ENCODE peak calls at places on chromosomes 6 and 20, in seven cellular contexts. R, M, B, J, S, Q and X are unnamed samples. For H3K4me1, the result is how much of the 10 kb centered on the place peaks cover.

GRCh38 chr6:113825776-113826175 is 31.4 kb upstream of the MARCKS start:
- DNase-seq in M (peak), R (no peak), B (peak), J (peak), Q (no peak), S (no peak), X (peak)

GRCh38 chr20:53606364-53606985 is 12.8 kb upstream of the ZNF217 start:
- DNase-seq in J (no peak), B (no peak), Q (no peak), R (no peak), M (peak), S (no peak), X (no peak)

GRCh38 chr6:83592770-83593394 is 80.5 kb downstream of the PRSS35 start:
- DNase-seq in M (peak), Q (peak), S (peak), R (peak), B (no peak), J (no peak), X (no peak)

GRCh38 chr20:6819599-6819998 is 52.1 kb downstream of the BMP2 start:
- DNase-seq in B (no peak), S (no peak), J (no peak), R (peak), Q (no peak), M (no peak), X (no peak)

GRCh38 chr6:24358219-24358821 is 461 bp upstream of the DCDC2 start:
- DNase-seq in J (no peak), B (no peak), Q (no peak), S (no peak), R (no peak), M (no peak), X (no peak)

GRCh38 chr6:54813901-54814300 is 32.7 kb upstream of the FAM83B start:
- DNase-seq in R (no peak), J (no peak), M (peak), B (no peak), Q (no peak), S (no peak), X (no peak)

GRCh38 chr6:116408476-116408875 is 37.7 kb downstream of the DSE start:
- DNase-seq in S (no peak), M (no peak), R (no peak), J (no peak), B (no peak), Q (no peak), X (no peak)

GRCh38 chr20:9043364-9043763 is 25.5 kb upstream of the PLCB4 start:
- DNase-seq in S (no peak), B (no peak), J (no peak), Q (no peak), R (no peak), M (no peak), X (no peak)

GRCh38 chr6:43931201-43931600 is 161.2 kb downstream of the VEGFA start:
- DNase-seq in Q (no peak), M (no peak), R (no peak), J (no peak), S (no peak), B (no peak), X (no peak)

GRCh38 chr20:20037960-20038359 is 14.3 kb downstream of the CRNKL1 start:
- DNase-seq in B (no peak), S (no peak), Q (no peak), J (no peak), M (peak), R (no peak), X (no peak)

GRCh38 chr6:68122032-68122431 is 513.0 kb upstream of the ADGRB3 start:
- DNase-seq in R (no peak), S (no peak), B (no peak), Q (no peak), M (no peak), J (no peak), X (no peak)

GRCh38 chr6:43747734-43748133 is 22.3 kb upstream of the VEGFA start:
- DNase-seq in B (no peak), M (no peak), J (no peak), R (no peak), S (no peak), Q (no peak), X (no peak)

GRCh38 chr20:62815066-62815991 is 1.5 kb upstream of the COL9A3 start:
- DNase-seq in M (peak), R (peak), Q (no peak), S (no peak), J (no peak), B (no peak), X (no peak)

GRCh38 chr6:107510108-107510507 is 20.2 kb downstream of the SOBP start:
- DNase-seq in M (no peak), J (no peak), Q (no peak), S (no peak), R (no peak), B (no peak), X (no peak)

GRCh38 chr20:46004813-46005505 is 3.7 kb upstream of the MMP9 start:
- DNase-seq in S (no peak), B (no peak), J (no peak), R (no peak), Q (no peak), M (no peak), X (no peak)

GRCh38 chr6:45310118-45310788 is 17.9 kb upstream of the RUNX2 start:
- DNase-seq in J (no peak), R (no peak), Q (no peak), B (no peak), S (no peak), M (no peak), X (no peak)

GRCh38 chr6:150584596-150584995 is 15.1 kb upstream of the PLEKHG1 start:
- DNase-seq in J (no peak), R (no peak), Q (no peak), S (no peak), B (no peak), M (no peak), X (no peak)

GRCh38 chr20:18056174-18057105 is 1.3 kb downstream of the OVOL2 start:
- DNase-seq in S (no peak), B (peak), Q (no peak), R (peak), M (no peak), J (no peak), X (no peak)

GRCh38 chr6:110761371-110761770 is 53.9 kb downstream of the CDK19 start:
- DNase-seq in B (no peak), R (no peak), M (no peak), S (no peak), J (no peak), Q (no peak), X (no peak)

GRCh38 chr20:40591104-40591503 is 97.9 kb downstream of the MAFB start:
- DNase-seq in Q (no peak), B (no peak), M (no peak), S (no peak), J (no peak), R (no peak), X (no peak)

GRCh38 chr6:42257614-42258013 is 40.0 kb upstream of the MRPS10 start:
- DNase-seq in B (no peak), R (no peak), S (no peak), Q (peak), J (no peak), M (no peak), X (no peak)

GRCh38 chr6:113170454-113170853 is 686.7 kb upstream of the MARCKS start:
- DNase-seq in J (no peak), S (no peak), B (no peak), Q (no peak), M (no peak), R (no peak), X (no peak)

GRCh38 chr20:50185426-50185825 is 5.2 kb upstream of the CEBPB start:
- DNase-seq in J (no peak), Q (no peak), B (no peak), M (no peak), R (no peak), S (no peak), X (no peak)

DNA sequence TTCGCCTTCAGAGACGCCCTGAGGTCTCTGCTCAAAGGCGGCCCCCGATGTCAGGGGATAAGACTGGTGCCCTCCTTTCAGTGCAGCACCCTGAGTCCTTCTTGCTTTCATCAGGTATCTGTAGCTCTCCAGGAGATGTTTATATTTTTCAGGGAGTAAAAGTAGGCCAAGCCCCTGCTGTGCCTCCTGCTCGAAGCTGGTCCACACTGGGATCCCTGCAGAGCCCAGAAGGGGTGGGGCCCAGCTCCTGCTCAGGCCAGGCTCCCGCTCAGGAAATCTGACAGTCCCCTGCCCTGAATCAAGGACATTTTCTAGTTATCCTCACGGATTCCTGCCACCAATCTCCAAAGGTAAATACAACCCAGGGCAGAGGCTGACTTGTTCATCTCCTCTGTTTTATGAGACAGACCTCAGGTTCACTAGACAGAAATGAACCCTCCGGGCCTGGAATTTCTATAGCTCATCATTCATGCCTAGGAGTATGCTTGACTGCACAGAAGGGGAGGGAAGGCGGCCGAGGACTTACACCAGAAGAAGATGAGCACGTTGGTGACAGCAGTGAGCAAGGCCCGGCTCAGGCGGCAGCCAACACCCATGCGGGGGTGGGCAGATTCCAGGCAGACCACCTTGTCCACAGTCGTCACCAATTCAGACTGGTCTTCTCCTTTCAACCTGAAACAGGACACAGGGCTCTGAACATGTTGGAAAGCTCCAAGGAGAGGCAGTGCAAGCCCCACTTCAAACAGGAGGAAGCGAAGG is 11.0 kb downstream of the LEMD2 start:
- DNase-seq in Q (no peak), J (no peak), M (no peak), S (no peak), R (no peak), B (no peak), X (no peak)
- H3K4me1 ChIP-seq in Q (under half), J (under half), M (under half), S (under half), R (under half), B (under half), X (under half)

DNA sequence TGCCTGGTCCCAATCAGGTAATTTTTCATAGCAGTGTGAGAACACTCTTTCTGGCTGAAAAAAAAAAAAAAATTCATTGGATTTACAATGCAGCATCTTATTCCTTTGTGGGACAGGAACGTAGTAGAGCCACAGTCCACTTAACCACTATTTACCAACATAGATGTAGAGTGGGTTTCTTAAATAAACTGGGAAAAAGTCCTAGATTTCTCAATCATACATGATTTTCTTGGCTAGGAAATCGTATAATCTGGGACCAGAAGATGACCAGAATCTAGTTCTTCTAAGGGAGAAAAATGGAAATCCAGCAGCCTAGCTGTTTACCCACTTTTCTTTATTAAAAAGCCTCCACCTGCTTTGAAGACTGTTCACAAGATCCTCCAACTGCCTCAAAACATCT is 70.5 kb downstream of the FYN start:
- DNase-seq in R (no peak), M (no peak), Q (no peak), B (no peak), S (no peak), J (no peak), X (no peak)
- H3K4me1 ChIP-seq in R (under half), M (under half), Q (under half), B (under half), S (half or more), J (under half), X (under half)

GRCh38 chr6:3421145-3421544 is 35.7 kb downstream of the SLC22A23 start:
- DNase-seq in J (no peak), B (no peak), S (peak), M (no peak), R (no peak), Q (no peak), X (no peak)
- H3K4me1 ChIP-seq in J (under half), B (under half), S (under half), M (under half), R (under half), Q (under half), X (under half)

GRCh38 chr6:37243131-37243815 is 14.3 kb upstream of the TBC1D22B start:
- DNase-seq in S (no peak), J (no peak), R (no peak), Q (no peak), M (no peak), B (no peak), X (no peak)

GRCh38 chr6:37242429-37243052 is 15.0 kb upstream of the TBC1D22B start:
- DNase-seq in S (no peak), B (no peak), R (no peak), M (peak), Q (no peak), J (peak), X (peak)

GRCh38 chr6:37244430-37245310 is 12.9 kb upstream of the TBC1D22B start:
- DNase-seq in M (peak), B (peak), S (no peak), R (no peak), Q (no peak), J (peak), X (peak)

GRCh38 chr6:37242042-37242428 is 15.5 kb upstream of the TBC1D22B start:
- DNase-seq in Q (no peak), M (no peak), S (no peak), J (no peak), B (no peak), R (no peak), X (no peak)

GRCh38 chr6:37243816-37244370 is 13.7 kb upstream of the TBC1D22B start:
- DNase-seq in M (no peak), R (no peak), B (no peak), S (no peak), J (no peak), Q (no peak), X (no peak)
- H3K4me1 ChIP-seq in M (under half), R (under half), B (under half), S (under half), J (half or more), Q (under half), X (under half)

GRCh38 chr6:130966581-130966980 is 96.5 kb downstream of the EPB41L2 start:
- DNase-seq in B (no peak), S (no peak), R (no peak), J (no peak), M (no peak), Q (no peak), X (no peak)
- H3K4me1 ChIP-seq in B (under half), S (under half), R (under half), J (under half), M (under half), Q (under half), X (under half)

DNA sequence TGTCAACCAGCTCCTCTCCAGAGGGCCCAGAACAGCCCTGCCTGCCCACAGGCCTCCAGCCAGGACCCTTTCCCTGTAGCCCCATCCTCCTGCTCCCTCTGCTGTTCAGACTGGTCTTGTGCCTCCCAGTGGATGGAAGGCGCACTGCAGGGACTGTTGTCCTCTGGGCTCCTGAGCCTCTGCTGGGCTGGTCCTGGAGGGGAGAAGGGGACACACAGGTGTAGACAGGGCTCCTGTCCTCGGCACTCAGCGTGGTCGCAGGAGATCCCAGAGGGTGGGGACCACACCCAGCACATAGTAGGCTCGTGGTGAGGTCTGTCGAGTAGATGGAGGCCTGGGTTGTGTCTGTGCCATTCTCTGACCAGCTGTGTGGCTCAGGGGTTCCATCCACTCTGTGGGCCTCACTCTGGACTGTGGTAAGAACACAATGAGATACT is 11.5 kb downstream of the ITPR3 start:
- DNase-seq in S (peak), M (no peak), J (peak), B (peak), R (peak), Q (peak), X (no peak)
- H3K4me1 ChIP-seq in S (under half), M (under half), J (under half), B (under half), R (under half), Q (under half), X (under half)

GRCh38 chr6:40732878-40733277 is 145.7 kb upstream of the LRFN2 start:
- DNase-seq in R (no peak), B (no peak), M (no peak), Q (no peak), J (no peak), S (no peak), X (no peak)
- H3K4me1 ChIP-seq in R (under half), B (under half), M (under half), Q (under half), J (under half), S (half or more), X (under half)

DNA sequence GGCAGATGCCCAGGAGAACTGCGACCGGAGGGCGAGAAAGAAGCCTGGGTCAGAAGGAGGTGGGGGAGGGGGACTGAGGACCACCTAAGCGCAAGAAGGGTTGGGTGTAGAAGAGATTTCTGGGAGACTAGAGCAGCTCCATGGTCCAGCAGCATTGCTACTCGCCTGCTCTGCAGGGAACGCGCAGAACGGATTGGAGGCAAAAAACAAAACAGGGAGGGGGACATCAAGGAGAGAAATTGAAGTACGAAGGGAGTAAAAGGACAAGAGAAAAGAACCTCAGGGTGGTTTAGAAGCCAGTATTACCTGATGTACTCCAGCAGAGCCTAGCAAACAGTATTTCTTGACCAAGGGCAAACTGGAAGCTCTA is 534 bp upstream of the GABBR1 start:
- DNase-seq in R (no peak), Q (no peak), M (peak), B (no peak), S (no peak), J (no peak), X (no peak)
- H3K4me1 ChIP-seq in R (under half), Q (under half), M (under half), B (under half), S (under half), J (under half), X (under half)